ENCODE peak calls at places on chromosome X, in nine cellular contexts. One of them, this sample, is unnamed. For H3K4me1, the result is how much of the 10 kb centered on the place peaks cover.

GRCh38 chrX:149962859-149963757 is 24.8 kb upstream of the EOLA2 start:
- DNase-seq in body of pancreas: peak
- DNase-seq in neural progenitor cell: peak
- DNase-seq in right cardiac atrium: peak
- DNase-seq in ovary: peak
- DNase-seq in CD8-positive, alpha-beta T cell: peak
- DNase-seq in right lobe of liver: peak
- DNase-seq in spleen: no peak
- DNase-seq in GM12878: peak
- DNase-seq in this sample: no peak

GRCh38 chrX:65127804-65128203 is 151.6 kb upstream of the ZC4H2 start:
- DNase-seq in right lobe of liver: no peak
- DNase-seq in ovary: no peak
- DNase-seq in body of pancreas: no peak
- DNase-seq in spleen: no peak
- DNase-seq in right cardiac atrium: no peak
- DNase-seq in CD8-positive, alpha-beta T cell: no peak
- DNase-seq in GM12878: no peak
- DNase-seq in neural progenitor cell: no peak
- DNase-seq in this sample: no peak

GRCh38 chrX:115413246-115413878 is 123.8 kb downstream of the LUZP4 start:
- DNase-seq in spleen: no peak
- DNase-seq in right lobe of liver: no peak
- DNase-seq in ovary: no peak
- DNase-seq in body of pancreas: no peak
- DNase-seq in GM12878: no peak
- DNase-seq in neural progenitor cell: no peak
- DNase-seq in CD8-positive, alpha-beta T cell: no peak
- DNase-seq in right cardiac atrium: no peak
- DNase-seq in this sample: no peak

GRCh38 chrX:120000490-120001246 is 57.1 kb upstream of the NKAP start:
- DNase-seq in right cardiac atrium: no peak
- DNase-seq in GM12878: no peak
- DNase-seq in ovary: no peak
- DNase-seq in body of pancreas: no peak
- DNase-seq in right lobe of liver: no peak
- DNase-seq in neural progenitor cell: peak
- DNase-seq in spleen: no peak
- DNase-seq in CD8-positive, alpha-beta T cell: peak
- DNase-seq in this sample: no peak

GRCh38 chrX:41333744-41333993 is 293 bp upstream of the DDX3X start:
- DNase-seq in ovary: peak
- DNase-seq in body of pancreas: no peak
- DNase-seq in right cardiac atrium: no peak
- DNase-seq in right lobe of liver: no peak
- DNase-seq in spleen: no peak
- DNase-seq in GM12878: peak
- DNase-seq in neural progenitor cell: peak
- DNase-seq in CD8-positive, alpha-beta T cell: no peak
- DNase-seq in this sample: no peak

GRCh38 chrX:121008920-121009319 is 23.4 kb upstream of the CT47A1 start:
- DNase-seq in right cardiac atrium: no peak
- DNase-seq in CD8-positive, alpha-beta T cell: no peak
- DNase-seq in body of pancreas: no peak
- DNase-seq in right lobe of liver: no peak
- DNase-seq in neural progenitor cell: no peak
- DNase-seq in ovary: no peak
- DNase-seq in GM12878: no peak
- DNase-seq in spleen: no peak
- DNase-seq in this sample: no peak

GRCh38 chrX:49247346-49247745 is 12.1 kb downstream of the CCDC22 start:
- DNase-seq in ovary: no peak
- DNase-seq in right lobe of liver: no peak
- DNase-seq in body of pancreas: no peak
- DNase-seq in right cardiac atrium: no peak
- DNase-seq in spleen: no peak
- DNase-seq in neural progenitor cell: no peak
- DNase-seq in GM12878: no peak
- DNase-seq in CD8-positive, alpha-beta T cell: no peak
- DNase-seq in this sample: no peak

GRCh38 chrX:135688137-135688536 is 25.3 kb upstream of the CT45A1 start:
- DNase-seq in body of pancreas: no peak
- DNase-seq in CD8-positive, alpha-beta T cell: no peak
- DNase-seq in neural progenitor cell: peak
- DNase-seq in right lobe of liver: no peak
- DNase-seq in spleen: peak
- DNase-seq in ovary: no peak
- DNase-seq in GM12878: no peak
- DNase-seq in right cardiac atrium: no peak
- DNase-seq in this sample: no peak

GRCh38 chrX:41339148-41339547 is 5.2 kb downstream of the DDX3X start:
- DNase-seq in body of pancreas: no peak
- DNase-seq in neural progenitor cell: no peak
- DNase-seq in right cardiac atrium: no peak
- DNase-seq in ovary: no peak
- DNase-seq in spleen: no peak
- DNase-seq in GM12878: no peak
- DNase-seq in right lobe of liver: no peak
- DNase-seq in CD8-positive, alpha-beta T cell: no peak
- DNase-seq in this sample: no peak

GRCh38 chrX:49958727-49959126 is 36.3 kb downstream of the CLCN5 start:
- DNase-seq in right lobe of liver: no peak
- DNase-seq in right cardiac atrium: no peak
- DNase-seq in GM12878: no peak
- DNase-seq in ovary: no peak
- DNase-seq in CD8-positive, alpha-beta T cell: no peak
- DNase-seq in neural progenitor cell: no peak
- DNase-seq in spleen: no peak
- DNase-seq in body of pancreas: no peak
- DNase-seq in this sample: no peak

GRCh38 chrX:17082831-17083230 is 136.4 kb downstream of the REPS2 start:
- DNase-seq in ovary: no peak
- DNase-seq in body of pancreas: no peak
- DNase-seq in GM12878: no peak
- DNase-seq in neural progenitor cell: peak
- DNase-seq in right lobe of liver: no peak
- DNase-seq in right cardiac atrium: no peak
- DNase-seq in spleen: no peak
- DNase-seq in CD8-positive, alpha-beta T cell: no peak
- DNase-seq in this sample: no peak

GRCh38 chrX:71098302-71098701 is 2.7 kb downstream of the FOXO4 start:
- DNase-seq in GM12878: no peak
- DNase-seq in neural progenitor cell: no peak
- DNase-seq in CD8-positive, alpha-beta T cell: peak
- DNase-seq in right lobe of liver: no peak
- DNase-seq in body of pancreas: peak
- DNase-seq in right cardiac atrium: peak
- DNase-seq in spleen: peak
- DNase-seq in ovary: peak
- DNase-seq in this sample: peak

GRCh38 chrX:133544105-133544504 is 128.8 kb upstream of the GPC4 start:
- DNase-seq in neural progenitor cell: no peak
- DNase-seq in spleen: no peak
- DNase-seq in ovary: no peak
- DNase-seq in right lobe of liver: no peak
- DNase-seq in right cardiac atrium: no peak
- DNase-seq in GM12878: no peak
- DNase-seq in body of pancreas: peak
- DNase-seq in CD8-positive, alpha-beta T cell: no peak
- DNase-seq in this sample: no peak

GRCh38 chrX:123993326-123993725 is 31.8 kb downstream of the STAG2 start:
- DNase-seq in spleen: no peak
- DNase-seq in right cardiac atrium: no peak
- DNase-seq in CD8-positive, alpha-beta T cell: no peak
- DNase-seq in neural progenitor cell: no peak
- DNase-seq in body of pancreas: no peak
- DNase-seq in GM12878: no peak
- DNase-seq in ovary: no peak
- DNase-seq in right lobe of liver: no peak
- DNase-seq in this sample: no peak

GRCh38 chrX:23844502-23845138 is 61.6 kb downstream of the SAT1 start:
- DNase-seq in GM12878: no peak
- DNase-seq in neural progenitor cell: no peak
- DNase-seq in right lobe of liver: no peak
- DNase-seq in right cardiac atrium: no peak
- DNase-seq in ovary: no peak
- DNase-seq in CD8-positive, alpha-beta T cell: no peak
- DNase-seq in body of pancreas: no peak
- DNase-seq in spleen: peak
- DNase-seq in this sample: no peak

DNA sequence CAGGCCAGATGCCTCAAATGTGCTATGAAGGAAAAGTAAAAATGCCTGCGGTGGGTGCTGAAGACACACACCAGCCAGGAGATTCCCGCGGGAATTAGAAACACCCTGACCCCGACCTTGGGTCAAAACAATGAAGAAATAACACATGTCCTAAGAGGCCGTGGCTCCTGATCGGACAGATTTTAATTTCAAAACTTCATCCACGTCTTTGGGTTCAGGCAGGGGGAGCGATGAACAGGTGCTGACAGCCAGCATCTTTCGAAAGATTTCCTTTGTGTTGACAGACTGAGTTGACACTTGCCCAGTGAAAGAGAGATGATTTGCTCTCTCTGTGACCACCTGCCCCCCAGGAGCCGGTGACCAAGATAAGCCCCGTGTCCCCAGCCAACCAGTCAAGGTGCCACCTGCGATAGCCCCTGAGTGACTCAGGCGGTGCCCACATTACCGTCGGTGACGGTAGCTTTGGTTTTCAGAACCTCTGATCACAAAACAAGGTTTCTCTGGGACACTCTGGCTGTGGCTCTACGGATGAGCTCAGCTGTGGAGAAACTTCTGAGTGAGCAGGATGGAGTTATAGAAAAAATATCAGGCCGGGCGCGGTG is 11.0 kb upstream of the IL3RA start:
- DNase-seq in right cardiac atrium: no peak
- DNase-seq in neural progenitor cell: no peak
- DNase-seq in CD8-positive, alpha-beta T cell: no peak
- DNase-seq in GM12878: no peak
- DNase-seq in spleen: no peak
- DNase-seq in right lobe of liver: no peak
- DNase-seq in ovary: no peak
- DNase-seq in body of pancreas: no peak
- DNase-seq in this sample: no peak
- H3K4me1 ChIP-seq in right cardiac atrium: under half
- H3K4me1 ChIP-seq in neural progenitor cell: under half
- H3K4me1 ChIP-seq in CD8-positive, alpha-beta T cell: under half
- H3K4me1 ChIP-seq in GM12878: under half
- H3K4me1 ChIP-seq in spleen: under half
- H3K4me1 ChIP-seq in right lobe of liver: under half
- H3K4me1 ChIP-seq in ovary: under half
- H3K4me1 ChIP-seq in body of pancreas: under half
- H3K4me1 ChIP-seq in this sample: under half

DNA sequence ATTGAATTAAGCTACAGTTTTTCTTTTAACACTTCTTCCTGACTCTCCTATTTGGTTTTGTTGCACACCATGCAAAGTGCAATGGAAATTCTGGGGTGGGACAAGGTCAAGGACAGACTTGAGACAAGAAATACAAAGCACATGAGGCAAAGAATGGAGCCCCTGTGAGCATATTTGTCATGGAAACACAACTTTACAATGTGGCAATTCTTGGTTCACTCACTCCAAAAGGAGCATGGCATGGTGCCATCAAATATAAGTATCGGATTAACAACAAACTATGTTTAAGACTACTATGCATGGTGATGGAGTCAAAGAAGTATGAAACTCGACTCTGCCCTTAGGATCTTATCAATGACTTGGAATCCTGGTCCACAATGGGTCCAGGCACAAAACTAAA is 115.9 kb upstream of the FAM9B start:
- DNase-seq in spleen: no peak
- DNase-seq in body of pancreas: no peak
- DNase-seq in right cardiac atrium: no peak
- DNase-seq in ovary: no peak
- DNase-seq in CD8-positive, alpha-beta T cell: no peak
- DNase-seq in GM12878: no peak
- DNase-seq in neural progenitor cell: no peak
- DNase-seq in right lobe of liver: no peak
- DNase-seq in this sample: no peak
- H3K4me1 ChIP-seq in spleen: under half
- H3K4me1 ChIP-seq in body of pancreas: under half
- H3K4me1 ChIP-seq in right cardiac atrium: under half
- H3K4me1 ChIP-seq in ovary: under half
- H3K4me1 ChIP-seq in CD8-positive, alpha-beta T cell: under half
- H3K4me1 ChIP-seq in GM12878: under half
- H3K4me1 ChIP-seq in neural progenitor cell: under half
- H3K4me1 ChIP-seq in right lobe of liver: under half
- H3K4me1 ChIP-seq in this sample: under half

GRCh38 chrX:79170632-79171031 is 26.1 kb downstream of the GPR174 start:
- DNase-seq in GM12878: no peak
- DNase-seq in neural progenitor cell: no peak
- DNase-seq in ovary: no peak
- DNase-seq in CD8-positive, alpha-beta T cell: no peak
- DNase-seq in body of pancreas: no peak
- DNase-seq in spleen: no peak
- DNase-seq in right lobe of liver: no peak
- DNase-seq in right cardiac atrium: no peak
- DNase-seq in this sample: no peak

GRCh38 chrX:79167437-79167836 is 22.9 kb downstream of the GPR174 start:
- DNase-seq in CD8-positive, alpha-beta T cell: no peak
- DNase-seq in ovary: no peak
- DNase-seq in GM12878: no peak
- DNase-seq in right cardiac atrium: no peak
- DNase-seq in right lobe of liver: no peak
- DNase-seq in body of pancreas: no peak
- DNase-seq in neural progenitor cell: no peak
- DNase-seq in spleen: no peak
- DNase-seq in this sample: no peak

GRCh38 chrX:79174949-79175644 is 30.6 kb downstream of the GPR174 start:
- DNase-seq in right lobe of liver: no peak
- DNase-seq in CD8-positive, alpha-beta T cell: no peak
- DNase-seq in right cardiac atrium: no peak
- DNase-seq in ovary: no peak
- DNase-seq in GM12878: no peak
- DNase-seq in body of pancreas: no peak
- DNase-seq in spleen: no peak
- DNase-seq in neural progenitor cell: no peak
- DNase-seq in this sample: no peak

DNA sequence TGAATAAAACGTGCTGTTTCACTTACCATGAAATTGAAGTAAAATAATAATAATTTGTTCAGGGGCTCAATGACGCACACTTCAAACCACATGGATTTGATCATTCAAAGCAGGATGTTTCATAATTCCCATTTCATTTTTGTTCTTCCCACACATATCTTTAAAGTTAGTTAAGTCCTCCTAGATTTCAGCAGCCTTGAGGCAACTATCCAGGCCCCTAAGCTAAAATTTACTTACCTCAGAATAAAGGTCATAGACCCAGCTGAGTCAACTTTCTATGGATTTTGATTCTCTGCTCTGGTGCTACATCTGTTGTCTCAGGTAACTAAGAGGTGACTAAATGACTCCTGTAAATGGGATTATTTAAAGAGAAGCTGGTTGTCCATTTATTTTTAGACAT is 25.0 kb downstream of the GPR174 start:
- DNase-seq in right cardiac atrium: no peak
- DNase-seq in spleen: no peak
- DNase-seq in body of pancreas: no peak
- DNase-seq in ovary: no peak
- DNase-seq in neural progenitor cell: no peak
- DNase-seq in GM12878: no peak
- DNase-seq in CD8-positive, alpha-beta T cell: no peak
- DNase-seq in right lobe of liver: no peak
- DNase-seq in this sample: no peak
- H3K4me1 ChIP-seq in right cardiac atrium: under half
- H3K4me1 ChIP-seq in spleen: under half
- H3K4me1 ChIP-seq in body of pancreas: under half
- H3K4me1 ChIP-seq in ovary: under half
- H3K4me1 ChIP-seq in neural progenitor cell: under half
- H3K4me1 ChIP-seq in GM12878: under half
- H3K4me1 ChIP-seq in CD8-positive, alpha-beta T cell: half or more
- H3K4me1 ChIP-seq in right lobe of liver: under half
- H3K4me1 ChIP-seq in this sample: under half

GRCh38 chrX:10579753-10580060 is 40.7 kb downstream of the MID1 start:
- DNase-seq in GM12878: no peak
- DNase-seq in spleen: no peak
- DNase-seq in right lobe of liver: no peak
- DNase-seq in neural progenitor cell: peak
- DNase-seq in right cardiac atrium: no peak
- DNase-seq in CD8-positive, alpha-beta T cell: no peak
- DNase-seq in ovary: no peak
- DNase-seq in body of pancreas: no peak
- DNase-seq in this sample: no peak
- H3K4me1 ChIP-seq in GM12878: under half
- H3K4me1 ChIP-seq in spleen: under half
- H3K4me1 ChIP-seq in right lobe of liver: under half
- H3K4me1 ChIP-seq in neural progenitor cell: under half
- H3K4me1 ChIP-seq in right cardiac atrium: under half
- H3K4me1 ChIP-seq in CD8-positive, alpha-beta T cell: under half
- H3K4me1 ChIP-seq in ovary: under half
- H3K4me1 ChIP-seq in body of pancreas: under half
- H3K4me1 ChIP-seq in this sample: under half